ENCODE peak calls at places on chromosomes 3 and 15, in seven cellular contexts. M is mesendoderm, J is H1, P is H9, O is neuronal stem cell, K is trophoblast cell, Z is IMR-90. H is an unnamed sample.

GRCh38 chr15:89587955-89588354 is 12.7 kb downstream of the TICRR start:
- DNase-seq in M (peak), J (no peak), P (no peak), O (no peak), K (no peak), Z (peak), H (peak)

GRCh38 chr3:8663177-8664061 is 18.8 kb upstream of the SSUH2 start:
- DNase-seq in M (peak), J (peak), P (peak), O (peak), K (peak), Z (peak), H (peak)

GRCh38 chr3:112894258-112894657 is 47.6 kb upstream of the CD200R1L start:
- DNase-seq in M (peak), J (peak), P (peak), O (no peak), K (no peak), Z (peak), H (peak)

GRCh38 chr3:34727700-34728099 is 911.6 kb upstream of the ARPP21 start:
- DNase-seq in M (no peak), J (no peak), P (no peak), O (no peak), K (no peak), Z (no peak), H (no peak)

GRCh38 chr3:173983353-173983752 is 585.8 kb downstream of the NLGN1 start:
- DNase-seq in M (no peak), J (no peak), P (no peak), O (no peak), K (no peak), Z (peak), H (peak)

GRCh38 chr3:64489361-64490044 is 198.3 kb downstream of the ADAMTS9 start:
- DNase-seq in M (peak), J (peak), P (peak), O (peak), K (peak), Z (no peak), H (peak)

GRCh38 chr3:44992555-44993470 is 16.8 kb downstream of the EXOSC7 start:
- DNase-seq in M (peak), J (no peak), P (peak), O (no peak), K (peak), Z (no peak), H (peak)

GRCh38 chr3:27880969-27881892 is 159.1 kb upstream of the EOMES start:
- DNase-seq in M (peak), J (no peak), P (no peak), O (no peak), K (no peak), Z (no peak), H (no peak)

GRCh38 chr3:195893121-195893449 is 15.3 kb downstream of the TNK2 start:
- DNase-seq in M (no peak), J (no peak), P (no peak), O (no peak), K (no peak), Z (no peak), H (no peak)

GRCh38 chr3:46878796-46879436 is 1.4 kb downstream of the PTH1R start:
- DNase-seq in M (peak), J (no peak), P (no peak), O (peak), K (peak), Z (no peak), H (no peak)

GRCh38 chr3:194023501-194024280 is 112.3 kb upstream of the HES1 start:
- DNase-seq in M (no peak), J (no peak), P (no peak), O (no peak), K (no peak), Z (no peak), H (no peak)

GRCh38 chr3:161498259-161498921 is 1.8 kb downstream of the OTOL1 start:
- DNase-seq in M (peak), J (no peak), P (no peak), O (no peak), K (no peak), Z (no peak), H (no peak)

GRCh38 chr3:155070316-155070715 is 9.8 kb upstream of the MME start:
- DNase-seq in M (no peak), J (no peak), P (no peak), O (no peak), K (no peak), Z (peak), H (no peak)

GRCh38 chr3:196219194-196219969 is 3.0 kb downstream of the SLC51A start:
- DNase-seq in M (peak), J (no peak), P (no peak), O (no peak), K (peak), Z (peak), H (peak)

GRCh38 chr15:66072616-66073361 is 180.8 kb downstream of the MEGF11 start:
- DNase-seq in M (peak), J (no peak), P (peak), O (no peak), K (no peak), Z (no peak), H (peak)

GRCh38 chr15:67543348-67543718 is 830 bp downstream of the MAP2K5 start:
- DNase-seq in M (no peak), J (no peak), P (no peak), O (no peak), K (no peak), Z (peak), H (peak)

GRCh38 chr3:133083395-133083794 is 45.2 kb downstream of the TMEM108 start:
- DNase-seq in M (no peak), J (no peak), P (no peak), O (no peak), K (no peak), Z (no peak), H (no peak)

GRCh38 chr3:15654096-15654495 is 52.6 kb downstream of the BTD start:
- DNase-seq in M (no peak), J (no peak), P (no peak), O (no peak), K (no peak), Z (no peak), H (no peak)

GRCh38 chr3:114569186-114569585 is 275.4 kb downstream of the TIGIT start:
- DNase-seq in M (no peak), J (no peak), P (no peak), O (no peak), K (no peak), Z (peak), H (no peak)

GRCh38 chr3:190048831-190049541 is 71.7 kb downstream of the P3H2 start:
- DNase-seq in M (no peak), J (no peak), P (no peak), O (no peak), K (no peak), Z (peak), H (peak)

GRCh38 chr3:44910693-44911092 is 36.3 kb downstream of the TGM4 start:
- DNase-seq in M (no peak), J (no peak), P (no peak), O (no peak), K (no peak), Z (no peak), H (no peak)

GRCh38 chr3:151404316-151404715 is 19.8 kb upstream of the P2RY12 start:
- DNase-seq in M (no peak), J (no peak), P (no peak), O (no peak), K (no peak), Z (peak), H (peak)

GRCh38 chr15:63896336-63897115 is 62.8 kb upstream of the HERC1 start:
- DNase-seq in M (peak), J (no peak), P (no peak), O (no peak), K (peak), Z (peak), H (peak)

GRCh38 chr3:73422556-73422955 is 202.2 kb downstream of the PDZRN3 start:
- DNase-seq in M (no peak), J (no peak), P (no peak), O (no peak), K (no peak), Z (no peak), H (no peak)

GRCh38 chr3:156483961-156484787 is 70.7 kb downstream of the SSR3 start:
- DNase-seq in M (no peak), J (no peak), P (no peak), O (no peak), K (no peak), Z (peak), H (peak)

GRCh38 chr15:34213690-34214089 is 3.8 kb upstream of the KATNBL1 start:
- DNase-seq in M (no peak), J (no peak), P (no peak), O (no peak), K (no peak), Z (no peak), H (no peak)

GRCh38 chr3:194485471-194485875 is 1.3 kb downstream of the ATP13A3 start:
- DNase-seq in M (no peak), J (no peak), P (no peak), O (no peak), K (no peak), Z (peak), H (peak)

GRCh38 chr3:126270145-126270811 is 86.9 kb downstream of the KLF15 start:
- DNase-seq in M (no peak), J (no peak), P (peak), O (no peak), K (no peak), Z (peak), H (no peak)

GRCh38 chr3:151931171-151931570 is 57.7 kb downstream of the SUCNR1 start:
- DNase-seq in M (no peak), J (no peak), P (no peak), O (no peak), K (no peak), Z (peak), H (no peak)

GRCh38 chr15:52019394-52020252 is 604 bp downstream of the MAPK6 start:
- DNase-seq in M (peak), J (no peak), P (peak), O (peak), K (peak), Z (peak), H (peak)

GRCh38 chr15:52020253-52021085 is 1.4 kb downstream of the MAPK6 start:
- DNase-seq in M (no peak), J (no peak), P (no peak), O (no peak), K (no peak), Z (peak), H (peak)

GRCh38 chr15:52018693-52019393 is at the start of gene MAPK6:
- DNase-seq in M (peak), J (peak), P (peak), O (peak), K (peak), Z (peak), H (peak)

GRCh38 chr15:52021128-52021671 is 2.2 kb downstream of the MAPK6 start:
- DNase-seq in M (peak), J (no peak), P (no peak), O (no peak), K (peak), Z (peak), H (peak)

DNA sequence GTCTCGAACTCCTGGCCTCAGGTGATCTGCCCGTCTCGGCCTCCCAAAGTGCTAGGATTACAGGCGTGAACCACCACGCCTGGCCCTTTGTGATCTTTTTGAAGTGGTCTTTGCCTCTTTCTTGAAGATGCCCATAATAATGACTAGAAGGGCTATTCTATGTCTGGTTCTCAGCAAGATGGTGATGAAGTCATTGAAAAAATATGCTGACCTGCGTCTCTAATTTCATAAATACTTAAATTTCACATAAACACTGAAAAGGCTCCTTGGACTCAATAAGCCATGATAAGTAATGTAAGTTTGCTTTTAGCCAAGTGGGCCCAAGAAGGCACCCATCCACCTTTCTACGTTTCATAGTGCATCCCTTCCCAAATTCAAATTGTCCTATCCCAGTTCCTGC is 775 bp upstream of the MAPK6 start:
- DNase-seq in M (no peak), J (no peak), P (no peak), O (no peak), K (no peak), Z (peak), H (peak)
- H3K9ac ChIP-seq in M (no peak), J (no peak), P (no peak), O (no peak), K (no peak), Z (no peak), H (peak)

DNA sequence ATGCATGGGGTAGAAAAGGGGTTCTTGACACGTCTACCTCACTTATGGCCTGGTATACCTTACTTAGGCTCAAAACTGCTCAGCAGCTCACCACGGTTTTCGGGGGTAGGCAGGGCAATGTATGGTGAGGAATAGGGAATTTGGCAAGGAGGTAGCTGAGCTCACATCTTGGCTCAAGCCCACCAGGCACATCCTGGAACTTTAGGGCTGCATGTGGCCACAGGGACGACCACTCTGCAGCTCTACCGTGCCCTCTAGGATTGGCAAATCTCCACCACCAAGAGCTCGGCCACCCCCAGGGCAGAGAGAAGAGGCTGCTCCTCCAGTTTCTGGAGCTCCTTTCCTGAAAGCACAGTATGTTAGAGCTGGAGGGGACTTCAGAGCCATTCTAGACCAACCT is 69.7 kb downstream of the MRPL46 start:
- DNase-seq in M (no peak), J (no peak), P (no peak), O (no peak), K (no peak), Z (no peak), H (no peak)
- H2BK5ac ChIP-seq in M (no peak), J (no peak), P (no peak), O (no peak), K (no peak), Z (no peak), H (no peak)

DNA sequence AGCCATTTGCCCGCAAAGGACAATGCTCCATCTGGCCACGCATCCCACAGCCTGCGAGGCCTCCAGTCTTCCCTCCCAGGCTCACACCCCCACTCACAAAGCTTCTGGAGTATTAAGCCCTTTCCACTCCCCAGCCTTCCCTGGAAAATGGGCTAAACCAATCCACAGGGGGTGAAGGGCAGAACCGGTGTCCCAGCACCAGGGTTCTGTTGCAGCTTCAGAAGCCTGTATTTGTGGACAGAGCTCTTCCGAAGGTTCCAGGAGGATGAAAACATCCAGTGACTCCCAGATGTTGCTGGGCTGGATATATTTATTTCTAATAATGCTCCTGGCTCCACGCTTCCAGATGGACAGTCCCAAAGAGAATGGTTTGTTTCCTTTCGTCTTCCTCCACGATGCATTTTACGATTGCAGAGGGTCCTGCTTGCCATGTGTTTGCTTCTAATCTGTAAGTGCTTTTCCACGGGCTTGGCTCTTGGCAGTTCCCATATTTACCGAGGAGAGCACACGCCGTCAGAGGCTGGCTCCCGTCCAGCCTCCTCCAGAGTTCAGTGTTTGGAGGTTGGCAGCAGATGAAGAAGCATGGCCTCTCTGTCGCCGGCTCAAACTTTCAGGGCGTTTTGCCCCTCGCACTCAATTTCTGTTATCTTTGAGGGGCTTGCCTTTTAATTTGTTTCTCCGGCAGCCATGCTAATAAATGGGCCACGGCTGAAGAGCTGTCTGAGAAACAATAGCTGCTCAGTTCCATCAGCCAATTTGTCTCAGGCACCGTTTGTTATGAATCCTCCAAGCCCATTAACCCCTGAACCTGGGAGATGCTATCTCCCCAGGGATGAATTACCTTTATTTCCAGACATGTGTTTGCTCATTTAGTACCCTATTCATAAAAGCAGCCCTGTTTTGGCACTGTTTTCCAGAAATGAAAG is 367.9 kb upstream of the PROK2 start:
- DNase-seq in M (no peak), J (no peak), P (no peak), O (no peak), K (no peak), Z (peak), H (peak)
- H3K9ac ChIP-seq in M (no peak), J (no peak), P (no peak), O (no peak), K (no peak), Z (peak), H (peak)

GRCh38 chr3:81872566-81872965 is 111.1 kb upstream of the GBE1 start:
- DNase-seq in M (no peak), J (no peak), P (no peak), O (no peak), K (no peak), Z (no peak), H (no peak)

GRCh38 chr3:81871358-81872152 is 110.1 kb upstream of the GBE1 start:
- DNase-seq in M (peak), J (no peak), P (no peak), O (no peak), K (no peak), Z (no peak), H (no peak)

GRCh38 chr3:81874738-81875137 is 113.3 kb upstream of the GBE1 start:
- DNase-seq in M (no peak), J (no peak), P (no peak), O (no peak), K (no peak), Z (no peak), H (no peak)

GRCh38 chr3:81876826-81877225 is 115.4 kb upstream of the GBE1 start:
- DNase-seq in M (no peak), J (no peak), P (no peak), O (no peak), K (no peak), Z (no peak), H (no peak)
- H2BK5ac ChIP-seq in M (no peak), J (no peak), P (no peak), O (no peak), K (no peak), Z (no peak), H (no peak)

GRCh38 chr15:71079208-71080044 is 35.8 kb upstream of the THSD4 start:
- DNase-seq in M (peak), J (no peak), P (no peak), O (no peak), K (peak), Z (peak), H (no peak)
- H3K9ac ChIP-seq in M (no peak), J (no peak), P (no peak), O (no peak), K (no peak), Z (no peak), H (peak)

GRCh38 chr15:40869686-40870085 is 4.3 kb downstream of the RHOV start:
- DNase-seq in M (no peak), J (no peak), P (no peak), O (no peak), K (no peak), Z (no peak), H (no peak)
- H2BK5ac ChIP-seq in M (no peak), J (no peak), P (no peak), O (no peak), K (no peak), Z (no peak), H (no peak)

GRCh38 chr3:105367063-105367405 is 325 bp downstream of the ALCAM start:
- DNase-seq in M (no peak), J (no peak), P (peak), O (no peak), K (no peak), Z (no peak), H (peak)

GRCh38 chr3:105364113-105364512 is 2.6 kb upstream of the ALCAM start:
- DNase-seq in M (peak), J (no peak), P (no peak), O (no peak), K (no peak), Z (peak), H (peak)

GRCh38 chr3:105366302-105367062 is at the start of gene ALCAM:
- DNase-seq in M (peak), J (peak), P (peak), O (peak), K (peak), Z (peak), H (peak)

GRCh38 chr3:105365171-105365535 is 1.6 kb upstream of the ALCAM start:
- DNase-seq in M (peak), J (no peak), P (no peak), O (no peak), K (no peak), Z (no peak), H (no peak)

DNA sequence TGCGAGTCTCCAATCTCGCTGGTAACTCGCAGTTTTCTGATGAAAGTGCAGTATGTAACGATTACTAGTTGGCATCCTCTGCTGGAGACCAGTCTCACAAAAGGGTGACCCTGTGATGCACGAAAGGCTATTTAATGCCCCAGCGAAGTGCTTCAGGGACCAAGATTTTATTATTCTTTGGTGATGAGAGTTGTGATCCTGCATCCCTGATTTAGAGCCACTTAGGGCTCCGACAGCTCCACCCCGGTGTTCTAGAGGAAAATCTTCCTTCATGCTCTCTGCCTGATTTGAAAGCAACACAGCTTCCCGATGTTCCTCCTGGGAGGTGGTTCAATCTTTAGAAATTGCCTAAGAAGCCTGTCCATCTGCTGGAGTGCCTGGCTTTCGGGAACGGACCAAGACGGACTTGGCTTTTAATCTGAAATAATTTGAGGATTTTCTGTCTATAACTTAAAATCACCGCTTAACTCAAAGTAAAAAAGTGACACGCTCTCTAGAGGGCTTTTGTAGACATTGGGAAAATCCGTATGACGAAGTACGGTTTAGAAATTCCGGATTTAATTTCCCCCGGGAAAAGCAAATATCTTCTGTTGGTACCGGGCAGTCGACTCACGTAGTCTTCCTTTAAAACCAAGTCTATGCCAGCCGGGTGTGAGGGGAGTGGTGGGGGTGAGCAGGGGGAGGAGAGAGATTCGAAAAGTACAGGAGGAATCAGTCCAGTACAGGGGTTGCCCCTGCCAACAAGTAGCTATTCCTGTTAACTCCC is 990 bp upstream of the ALCAM start:
- DNase-seq in M (peak), J (no peak), P (peak), O (peak), K (no peak), Z (peak), H (peak)
- H3K9ac ChIP-seq in M (peak), J (no peak), P (peak), O (no peak), K (peak), Z (peak), H (peak)

DNA sequence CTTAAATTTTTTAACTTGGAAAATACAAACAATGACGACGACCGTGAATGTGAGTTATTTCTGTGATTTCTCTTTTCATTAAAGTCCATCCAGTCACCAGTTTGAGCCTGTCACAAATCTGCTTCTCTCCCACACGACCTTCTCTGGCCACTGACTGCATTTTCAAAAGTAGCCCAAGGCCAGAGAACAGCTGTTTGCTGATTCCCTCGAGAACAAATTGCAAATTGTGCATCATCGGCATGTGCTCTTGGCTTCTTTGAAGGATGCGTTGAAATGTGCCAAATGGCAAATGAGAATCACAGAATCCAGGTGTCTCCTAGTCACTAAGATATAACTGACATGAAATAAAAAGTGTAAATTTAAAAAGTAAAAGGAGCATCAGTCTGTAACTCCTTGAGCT is 106.4 kb downstream of the AQP9 start:
- DNase-seq in M (no peak), J (no peak), P (no peak), O (no peak), K (no peak), Z (no peak), H (no peak)
- H2BK5ac ChIP-seq in M (no peak), J (no peak), P (no peak), O (no peak), K (no peak), Z (no peak), H (no peak)

H was measured in mesenchymal stem cell.